ENCODE peak calls at places on chromosomes 7 and 10, in eight cellular contexts. One of them, this sample, is unnamed. For H3K4me1, the result is how much of the 10 kb centered on the place peaks cover.

GRCh38 chr7:46930336-46930735 is 651.6 kb downstream of the TNS3 start:
- DNase-seq in A549: peak
- DNase-seq in Panc1: peak
- DNase-seq in K562: no peak
- DNase-seq in GM12878: no peak
- DNase-seq in HepG2: no peak
- DNase-seq in SK-N-SH: no peak
- DNase-seq in GM23338: no peak
- DNase-seq in this sample: no peak

GRCh38 chr7:128000854-128001265 is 30.4 kb downstream of the LRRC4 start:
- DNase-seq in Panc1: no peak
- DNase-seq in GM12878: peak
- DNase-seq in GM23338: no peak
- DNase-seq in HepG2: peak
- DNase-seq in A549: no peak
- DNase-seq in SK-N-SH: no peak
- DNase-seq in K562: no peak
- DNase-seq in this sample: no peak

GRCh38 chr10:89086801-89087513 is 96.4 kb downstream of the FAS start:
- DNase-seq in GM23338: peak
- DNase-seq in HepG2: no peak
- DNase-seq in A549: no peak
- DNase-seq in SK-N-SH: no peak
- DNase-seq in Panc1: no peak
- DNase-seq in GM12878: no peak
- DNase-seq in K562: peak
- DNase-seq in this sample: no peak

GRCh38 chr10:44725404-44725803 is 185.7 kb upstream of the TMEM72 start:
- DNase-seq in K562: no peak
- DNase-seq in HepG2: no peak
- DNase-seq in A549: no peak
- DNase-seq in GM23338: no peak
- DNase-seq in GM12878: no peak
- DNase-seq in Panc1: no peak
- DNase-seq in SK-N-SH: no peak
- DNase-seq in this sample: no peak

GRCh38 chr7:4220011-4220410 is 462.1 kb upstream of the FOXK1 start:
- DNase-seq in A549: no peak
- DNase-seq in Panc1: no peak
- DNase-seq in GM12878: no peak
- DNase-seq in K562: no peak
- DNase-seq in SK-N-SH: no peak
- DNase-seq in GM23338: no peak
- DNase-seq in HepG2: no peak
- DNase-seq in this sample: no peak

GRCh38 chr10:46282460-46283216 is 4.2 kb upstream of the ANTXRL start:
- DNase-seq in K562: peak
- DNase-seq in SK-N-SH: peak
- DNase-seq in GM23338: peak
- DNase-seq in HepG2: peak
- DNase-seq in Panc1: no peak
- DNase-seq in GM12878: no peak
- DNase-seq in A549: peak
- DNase-seq in this sample: peak

GRCh38 chr10:17144757-17145156 is 15.1 kb upstream of the CUBN start:
- DNase-seq in A549: no peak
- DNase-seq in K562: no peak
- DNase-seq in GM12878: peak
- DNase-seq in GM23338: no peak
- DNase-seq in Panc1: no peak
- DNase-seq in HepG2: no peak
- DNase-seq in SK-N-SH: no peak
- DNase-seq in this sample: no peak

GRCh38 chr7:108499575-108499974 is 26.4 kb downstream of the PNPLA8 start:
- DNase-seq in Panc1: no peak
- DNase-seq in GM23338: no peak
- DNase-seq in HepG2: no peak
- DNase-seq in SK-N-SH: no peak
- DNase-seq in A549: no peak
- DNase-seq in GM12878: no peak
- DNase-seq in K562: no peak
- DNase-seq in this sample: no peak

GRCh38 chr10:43284341-43284910 is 17.6 kb upstream of the RASGEF1A start:
- DNase-seq in A549: no peak
- DNase-seq in GM12878: no peak
- DNase-seq in SK-N-SH: no peak
- DNase-seq in Panc1: no peak
- DNase-seq in K562: no peak
- DNase-seq in GM23338: peak
- DNase-seq in HepG2: no peak
- DNase-seq in this sample: no peak

GRCh38 chr7:100444311-100445278 is 8.3 kb upstream of the PPP1R35 start:
- DNase-seq in K562: peak
- DNase-seq in GM23338: no peak
- DNase-seq in A549: no peak
- DNase-seq in GM12878: no peak
- DNase-seq in SK-N-SH: no peak
- DNase-seq in HepG2: peak
- DNase-seq in Panc1: peak
- DNase-seq in this sample: no peak

GRCh38 chr10:34018129-34018528 is 683.7 kb upstream of the NRP1 start:
- DNase-seq in HepG2: no peak
- DNase-seq in GM23338: no peak
- DNase-seq in SK-N-SH: no peak
- DNase-seq in K562: peak
- DNase-seq in GM12878: no peak
- DNase-seq in A549: no peak
- DNase-seq in Panc1: no peak
- DNase-seq in this sample: no peak

GRCh38 chr10:107067843-107068242 is 96.7 kb downstream of the SORCS1 start:
- DNase-seq in GM12878: no peak
- DNase-seq in GM23338: no peak
- DNase-seq in K562: no peak
- DNase-seq in Panc1: no peak
- DNase-seq in HepG2: no peak
- DNase-seq in SK-N-SH: no peak
- DNase-seq in A549: no peak
- DNase-seq in this sample: no peak

GRCh38 chr7:7867835-7868234 is 100.8 kb upstream of the GLCCI1 start:
- DNase-seq in SK-N-SH: no peak
- DNase-seq in A549: no peak
- DNase-seq in HepG2: no peak
- DNase-seq in GM12878: no peak
- DNase-seq in Panc1: no peak
- DNase-seq in K562: no peak
- DNase-seq in GM23338: no peak
- DNase-seq in this sample: no peak

GRCh38 chr7:127678947-127679346 is 27.0 kb downstream of the SND1 start:
- DNase-seq in SK-N-SH: no peak
- DNase-seq in GM23338: no peak
- DNase-seq in K562: no peak
- DNase-seq in Panc1: no peak
- DNase-seq in A549: no peak
- DNase-seq in HepG2: no peak
- DNase-seq in GM12878: peak
- DNase-seq in this sample: no peak

GRCh38 chr10:69224862-69225657 is 4.9 kb downstream of the HKDC1 start:
- DNase-seq in Panc1: no peak
- DNase-seq in A549: no peak
- DNase-seq in HepG2: no peak
- DNase-seq in K562: no peak
- DNase-seq in GM23338: no peak
- DNase-seq in SK-N-SH: peak
- DNase-seq in GM12878: no peak
- DNase-seq in this sample: no peak

GRCh38 chr10:71053169-71053895 is 159.0 kb upstream of the UNC5B start:
- DNase-seq in SK-N-SH: no peak
- DNase-seq in K562: no peak
- DNase-seq in A549: no peak
- DNase-seq in Panc1: no peak
- DNase-seq in GM23338: no peak
- DNase-seq in HepG2: no peak
- DNase-seq in GM12878: no peak
- DNase-seq in this sample: no peak

GRCh38 chr10:3955493-3955892 is 170.5 kb upstream of the KLF6 start:
- DNase-seq in GM12878: no peak
- DNase-seq in HepG2: no peak
- DNase-seq in K562: peak
- DNase-seq in Panc1: no peak
- DNase-seq in SK-N-SH: no peak
- DNase-seq in A549: no peak
- DNase-seq in GM23338: peak
- DNase-seq in this sample: no peak
- TF ChIP-seq REST in GM12878: no peak
- TF ChIP-seq REST in HepG2: no peak
- TF ChIP-seq REST in K562: peak
- TF ChIP-seq REST in Panc1: peak
- TF ChIP-seq REST in SK-N-SH: peak
- TF ChIP-seq REST in A549: no peak
- TF ChIP-seq REST in GM23338: no peak
- TF ChIP-seq REST in this sample: no peak

DNA sequence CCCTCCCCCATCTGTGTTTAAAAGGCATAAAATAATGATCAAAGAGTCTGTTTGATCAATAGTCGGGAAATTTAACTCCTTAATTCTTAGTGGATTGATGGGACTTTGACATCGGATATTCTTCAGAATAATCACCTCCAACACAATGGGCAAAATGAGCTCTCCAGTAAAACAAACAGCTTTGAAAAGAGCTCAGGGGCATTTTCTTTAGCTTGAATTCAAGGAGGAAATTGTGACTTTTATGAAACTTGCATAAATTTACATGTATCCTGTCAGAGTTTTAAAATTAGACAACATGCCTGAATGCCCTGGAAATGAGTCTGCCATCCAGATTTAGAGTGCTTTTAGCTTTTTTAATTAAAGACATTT is 118.8 kb downstream of the ARID5B start:
- DNase-seq in HepG2: no peak
- DNase-seq in SK-N-SH: no peak
- DNase-seq in A549: no peak
- DNase-seq in K562: no peak
- DNase-seq in Panc1: no peak
- DNase-seq in GM23338: peak
- DNase-seq in GM12878: no peak
- DNase-seq in this sample: no peak
- H3K4me1 ChIP-seq in HepG2: under half
- H3K4me1 ChIP-seq in SK-N-SH: under half
- H3K4me1 ChIP-seq in A549: under half
- H3K4me1 ChIP-seq in K562: under half
- H3K4me1 ChIP-seq in Panc1: half or more
- H3K4me1 ChIP-seq in GM23338: under half
- H3K4me1 ChIP-seq in GM12878: half or more
- H3K4me1 ChIP-seq in this sample: under half

GRCh38 chr7:44114586-44115310 is 8.6 kb downstream of the POLD2 start:
- DNase-seq in HepG2: no peak
- DNase-seq in GM23338: no peak
- DNase-seq in Panc1: no peak
- DNase-seq in SK-N-SH: no peak
- DNase-seq in K562: no peak
- DNase-seq in A549: no peak
- DNase-seq in GM12878: no peak
- DNase-seq in this sample: no peak
- TF ChIP-seq REST in HepG2: no peak
- TF ChIP-seq REST in GM23338: no peak
- TF ChIP-seq REST in Panc1: no peak
- TF ChIP-seq REST in SK-N-SH: no peak
- TF ChIP-seq REST in K562: no peak
- TF ChIP-seq REST in A549: no peak
- TF ChIP-seq REST in GM12878: no peak
- TF ChIP-seq REST in this sample: no peak

DNA sequence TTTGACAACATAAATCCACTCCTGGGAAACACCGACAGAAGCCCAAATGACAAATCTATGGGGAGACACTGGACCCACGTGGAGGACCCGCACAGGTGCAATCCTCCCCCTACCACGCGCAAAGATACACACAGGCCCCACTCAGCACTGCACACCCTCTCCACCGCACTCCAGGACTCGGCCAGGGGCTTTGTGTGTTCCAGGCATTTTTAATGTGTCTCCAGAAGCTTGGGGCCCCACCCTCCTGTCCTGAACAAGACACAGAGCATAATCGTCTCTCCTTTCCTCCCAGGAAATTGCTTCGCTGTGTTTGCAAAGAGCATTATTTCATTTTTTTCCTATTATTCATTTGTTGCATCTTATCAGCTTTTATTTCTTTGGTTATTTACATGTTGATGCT is 82.8 kb downstream of the GLI3 start:
- DNase-seq in HepG2: no peak
- DNase-seq in Panc1: no peak
- DNase-seq in GM23338: no peak
- DNase-seq in SK-N-SH: no peak
- DNase-seq in A549: no peak
- DNase-seq in GM12878: no peak
- DNase-seq in K562: no peak
- DNase-seq in this sample: no peak
- H3K4me1 ChIP-seq in HepG2: under half
- H3K4me1 ChIP-seq in Panc1: under half
- H3K4me1 ChIP-seq in GM23338: under half
- H3K4me1 ChIP-seq in SK-N-SH: under half
- H3K4me1 ChIP-seq in A549: under half
- H3K4me1 ChIP-seq in GM12878: under half
- H3K4me1 ChIP-seq in K562: under half
- H3K4me1 ChIP-seq in this sample: under half

GRCh38 chr10:119546009-119546408 is 3.5 kb upstream of the RGS10 start:
- DNase-seq in A549: no peak
- DNase-seq in K562: no peak
- DNase-seq in SK-N-SH: no peak
- DNase-seq in GM23338: no peak
- DNase-seq in HepG2: no peak
- DNase-seq in Panc1: no peak
- DNase-seq in GM12878: no peak
- DNase-seq in this sample: no peak

GRCh38 chr10:119549247-119549999 is 6.9 kb upstream of the RGS10 start:
- DNase-seq in GM12878: no peak
- DNase-seq in Panc1: no peak
- DNase-seq in HepG2: no peak
- DNase-seq in A549: no peak
- DNase-seq in GM23338: no peak
- DNase-seq in SK-N-SH: no peak
- DNase-seq in K562: no peak
- DNase-seq in this sample: no peak

GRCh38 chr10:119545310-119545709 is 2.8 kb upstream of the RGS10 start:
- DNase-seq in A549: no peak
- DNase-seq in Panc1: no peak
- DNase-seq in K562: no peak
- DNase-seq in HepG2: no peak
- DNase-seq in GM12878: no peak
- DNase-seq in SK-N-SH: no peak
- DNase-seq in GM23338: no peak
- DNase-seq in this sample: no peak

DNA sequence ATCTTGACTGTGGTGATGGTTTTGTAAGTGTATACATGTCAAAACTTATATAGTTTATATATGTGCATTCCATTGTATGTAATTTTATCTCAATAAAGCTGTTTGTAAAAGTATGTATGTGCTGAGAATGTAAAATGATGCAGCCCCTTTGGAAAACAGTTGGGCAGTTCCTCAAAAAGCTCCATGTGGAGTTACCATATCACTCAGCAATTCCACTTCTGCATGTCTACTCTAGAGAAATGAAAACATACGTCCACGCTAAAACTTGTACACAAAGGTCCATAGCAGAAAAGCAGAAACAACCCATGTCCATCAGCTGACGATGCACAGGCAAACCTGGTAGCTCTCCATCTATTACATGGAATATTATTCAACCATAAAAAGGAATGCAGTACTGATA is 8.3 kb upstream of the RGS10 start:
- DNase-seq in K562: no peak
- DNase-seq in SK-N-SH: no peak
- DNase-seq in A549: no peak
- DNase-seq in GM23338: no peak
- DNase-seq in GM12878: no peak
- DNase-seq in HepG2: no peak
- DNase-seq in Panc1: no peak
- DNase-seq in this sample: no peak
- TF ChIP-seq REST in K562: no peak
- TF ChIP-seq REST in SK-N-SH: no peak
- TF ChIP-seq REST in A549: no peak
- TF ChIP-seq REST in GM23338: no peak
- TF ChIP-seq REST in GM12878: no peak
- TF ChIP-seq REST in HepG2: no peak
- TF ChIP-seq REST in Panc1: no peak
- TF ChIP-seq REST in this sample: no peak

This sample was measured in HCT116.